ENCODE peak calls at places on chromosomes 11 and 22, in ten cellular contexts. E is non-pigmented ciliary epithelial cell; J is lung microvascular endothelial cell; F is posterior cingulate gyrus; M is HFFc6; P is ELR; G is glomerular endothelial cell; S is substantia nigra; Z is activated CD4-positive, alpha-beta T cell treated with anti-CD3 and anti-CD28 coated beads, Interleukin-2, amount 50 U/mL, for 1 hour; Q is T-cell. O is an unnamed sample.

GRCh38 chr11:98621767-98622166 is 399.0 kb upstream of the CNTN5 start:
- DNase-seq in E (no peak), J (no peak), F (no peak), M (no peak), P (no peak), G (no peak), S (no peak), Z (no peak), Q (no peak), O (no peak)

GRCh38 chr11:27820249-27820648 is 120.0 kb upstream of the BDNF start:
- DNase-seq in E (no peak), J (no peak), F (no peak), M (peak), P (no peak), G (no peak), S (no peak), Z (no peak), Q (no peak), O (no peak)

GRCh38 chr11:17343907-17344306 is 7.7 kb upstream of the NCR3LG1 start:
- DNase-seq in E (peak), J (no peak), F (no peak), M (peak), P (peak), G (no peak), S (no peak), Z (no peak), Q (no peak), O (no peak)

GRCh38 chr11:128555606-128556005 is 31.8 kb downstream of the ETS1 start:
- DNase-seq in E (no peak), J (peak), F (no peak), M (peak), P (peak), G (no peak), S (no peak), Z (no peak), Q (no peak), O (no peak)

GRCh38 chr11:15178214-15178613 is 63.5 kb downstream of the INSC start:
- DNase-seq in E (no peak), J (no peak), F (no peak), M (no peak), P (no peak), G (no peak), S (no peak), Z (no peak), Q (no peak), O (no peak)

GRCh38 chr11:113192121-113192925 is 122.1 kb upstream of the TTC12 start:
- DNase-seq in E (no peak), J (no peak), F (no peak), M (no peak), P (no peak), G (no peak), S (no peak), Z (no peak), Q (no peak), O (no peak)

GRCh38 chr11:119700536-119701346 is 28.3 kb downstream of the NECTIN1 start:
- DNase-seq in E (no peak), J (no peak), F (no peak), M (no peak), P (peak), G (no peak), S (no peak), Z (no peak), Q (no peak), O (no peak)

GRCh38 chr22:44057411-44057987 is 33.4 kb downstream of the PARVB start:
- DNase-seq in E (no peak), J (no peak), F (no peak), M (no peak), P (no peak), G (no peak), S (peak), Z (no peak), Q (no peak), O (no peak)

GRCh38 chr22:46432164-46433068 is 96.9 kb downstream of the TRMU start:
- DNase-seq in E (no peak), J (no peak), F (no peak), M (no peak), P (no peak), G (no peak), S (no peak), Z (peak), Q (peak), O (no peak)

GRCh38 chr11:19978668-19979518 is 181.4 kb downstream of the DBX1 start:
- DNase-seq in E (peak), J (peak), F (no peak), M (peak), P (peak), G (peak), S (no peak), Z (no peak), Q (no peak), O (no peak)

GRCh38 chr11:128299132-128299726 is 288.1 kb downstream of the ETS1 start:
- DNase-seq in E (no peak), J (no peak), F (no peak), M (peak), P (no peak), G (no peak), S (no peak), Z (no peak), Q (no peak), O (no peak)

GRCh38 chr22:43892183-43892894 is 526 bp upstream of the PNPLA5 start:
- DNase-seq in E (no peak), J (no peak), F (no peak), M (no peak), P (no peak), G (no peak), S (no peak), Z (no peak), Q (no peak), O (no peak)

GRCh38 chr11:122101625-122102291 is 14.3 kb downstream of the BLID start:
- DNase-seq in E (peak), J (peak), F (peak), M (peak), P (peak), G (no peak), S (peak), Z (no peak), Q (no peak), O (no peak)

O was measured in T-helper 9 cell.